ENCODE peak calls at places on chromosomes 4 and X, in ten cellular contexts. E, S, H, T, J, I, L, B, R and Q are unnamed samples.
A peak's percentile ranks its signal among the peaks of the same experiment; 100 is the strongest.

GRCh38 chrX:19953145-19953544 is 37.7 kb downstream of the BCLAF3 start:
- DNase-seq in S (no peak), I (no peak), B (no peak), J (no peak), H (no peak), T (no peak), R (no peak), E (no peak), L (no peak), Q (no peak)

GRCh38 chr4:5460106-5460801 is 248.1 kb downstream of the EVC2 start:
- DNase-seq in S (peak; percentile 18), J (no peak), E (no peak), I (peak; percentile 48), T (peak; percentile 39), H (peak; percentile 67), R (peak; percentile 68), B (peak; percentile 19), L (no peak), Q (peak; percentile 47)

GRCh38 chr4:37043342-37043741 is 201.2 kb upstream of the NWD2 start:
- DNase-seq in L (no peak), I (no peak), E (no peak), H (no peak), J (no peak), S (no peak), R (no peak), B (no peak), T (no peak), Q (no peak)

GRCh38 chr4:107757860-107758476 is 37.9 kb upstream of the PAPSS1 start:
- DNase-seq in H (no peak), B (peak; percentile 76), L (peak; percentile 14), R (peak; percentile 45), E (no peak), J (no peak), S (peak; percentile 22), T (peak; percentile 70), I (peak; percentile 23), Q (peak; percentile 65)

GRCh38 chrX:94831364-94831763 is 1157.4 kb downstream of the FAM133A start:
- DNase-seq in S (no peak), I (no peak), H (no peak), J (no peak), E (no peak), B (peak; percentile 39), R (no peak), T (peak; percentile 11), L (no peak), Q (peak; percentile 18)

GRCh38 chrX:9788908-9789307 is 2.7 kb downstream of the SHROOM2 start:
- DNase-seq in S (no peak), E (no peak), H (no peak), I (no peak), T (peak; percentile 76), L (no peak), R (no peak), J (no peak), B (no peak), Q (peak; percentile 5)

GRCh38 chr4:15990570-15991285 is 27.8 kb upstream of the FGFBP2 start:
- DNase-seq in L (no peak), B (no peak), S (no peak), E (no peak), H (no peak), R (no peak), J (no peak), T (no peak), I (no peak), Q (peak; percentile 8)

GRCh38 chr4:89598602-89599001 is 238.4 kb downstream of the SNCA start:
- DNase-seq in I (no peak), S (no peak), H (no peak), J (no peak), B (peak; percentile 4), E (no peak), T (peak; percentile 29), L (no peak), R (no peak), Q (peak; percentile 4)

GRCh38 chrX:40096395-40097091 is 1.2 kb downstream of the BCOR start:
- DNase-seq in I (peak; percentile 63), E (peak; percentile 76), T (no peak), S (peak; percentile 63), B (peak; percentile 43), L (peak; percentile 68), R (peak; percentile 34), J (no peak), H (no peak), Q (peak; percentile 64)

GRCh38 chr4:11632015-11632414 is 203.3 kb upstream of the HS3ST1 start:
- DNase-seq in B (no peak), E (no peak), I (no peak), J (no peak), T (no peak), L (no peak), R (no peak), H (no peak), S (no peak), Q (no peak)

GRCh38 chrX:39577206-39577605 is 520.6 kb downstream of the BCOR start:
- DNase-seq in T (no peak), J (no peak), L (no peak), I (no peak), E (no peak), S (no peak), R (no peak), B (no peak), H (no peak), Q (no peak)

GRCh38 chr4:122716825-122717448 is 15.6 kb upstream of the BBS12 start:
- DNase-seq in B (peak; percentile 77), L (peak; percentile 58), S (peak; percentile 55), H (peak; percentile 89), T (peak; percentile 81), J (peak; percentile 40), I (peak; percentile 62), R (peak; percentile 79), E (peak; percentile 89), Q (peak; percentile 74)

GRCh38 chr4:136369073-136369472 is 1163.2 kb downstream of the PCDH18 start:
- DNase-seq in L (no peak), R (no peak), T (peak; percentile 3), B (no peak), I (no peak), J (peak; percentile 32), E (no peak), H (no peak), S (no peak), Q (no peak)

GRCh38 chr4:40254961-40255721 is 58.3 kb downstream of the RHOH start:
- DNase-seq in E (no peak), I (no peak), B (peak; percentile 36), R (no peak), T (peak; percentile 42), S (no peak), H (no peak), L (no peak), J (no peak), Q (peak; percentile 64)

GRCh38 chr4:54657194-54657555 is 582 bp upstream of the KIT start:
- DNase-seq in E (no peak), H (no peak), I (no peak), J (no peak), S (no peak), T (no peak), B (no peak), L (no peak), R (no peak), Q (no peak)

GRCh38 chrX:74431807-74432206 is 10.5 kb downstream of the SLC16A2 start:
- DNase-seq in B (no peak), S (no peak), E (no peak), L (no peak), R (no peak), I (no peak), T (peak; percentile 11), J (no peak), H (no peak), Q (no peak)

GRCh38 chrX:16239211-16239610 is 71.9 kb downstream of the MAGEB17 start:
- DNase-seq in R (peak; percentile 55), S (no peak), I (peak; percentile 66), T (peak; percentile 49), J (peak; percentile 72), L (no peak), H (no peak), E (no peak), B (peak; percentile 49), Q (peak; percentile 64)

GRCh38 chr4:20618010-20618409 is 82.2 kb upstream of the PACRGL start:
- DNase-seq in L (no peak), B (no peak), R (peak; percentile 11), J (no peak), T (no peak), I (no peak), E (peak; percentile 49), S (no peak), H (no peak), Q (no peak)

GRCh38 chr4:105683038-105683437 is 25.5 kb downstream of the INTS12 start:
- DNase-seq in J (no peak), B (no peak), T (no peak), R (no peak), L (no peak), S (no peak), I (no peak), E (no peak), H (no peak), Q (no peak)

GRCh38 chr4:108049406-108049805 is 59.7 kb downstream of the HADH start:
- DNase-seq in B (no peak), H (no peak), E (no peak), S (no peak), I (no peak), T (no peak), L (peak; percentile 61), J (no peak), R (no peak), Q (no peak)

GRCh38 chrX:37726346-37726745 is 40.8 kb downstream of the XK start:
- DNase-seq in I (no peak), R (no peak), J (no peak), E (no peak), S (no peak), T (no peak), L (no peak), H (no peak), B (no peak), Q (no peak)

GRCh38 chr4:3803475-3803847 is 37.3 kb downstream of the ADRA2C start:
- DNase-seq in T (no peak), E (no peak), B (no peak), S (no peak), H (no peak), L (no peak), R (no peak), I (no peak), J (no peak), Q (no peak)

GRCh38 chrX:30812326-30812725 is 76.7 kb downstream of the TAB3 start:
- DNase-seq in R (no peak), E (no peak), T (no peak), L (no peak), I (no peak), S (no peak), B (no peak), J (no peak), H (no peak), Q (no peak)

GRCh38 chr4:3388461-3389185 is 53.1 kb upstream of the HGFAC start:
- DNase-seq in T (peak; percentile 61), L (no peak), S (peak; percentile 83), R (peak; percentile 80), I (peak; percentile 82), J (peak; percentile 53), H (no peak), E (no peak), B (peak; percentile 87), Q (peak; percentile 94)

GRCh38 chrX:36407886-36408285 is 488.4 kb downstream of the CFAP47 start:
- DNase-seq in R (no peak), L (no peak), J (no peak), E (no peak), H (no peak), T (no peak), I (no peak), B (no peak), S (no peak), Q (no peak)

GRCh38 chrX:51894697-51895336 is 1.4 kb downstream of the MAGED1 start:
- DNase-seq in L (no peak), E (no peak), H (no peak), I (no peak), R (peak; percentile 24), T (peak; percentile 29), B (peak; percentile 26), J (no peak), S (peak; percentile 20), Q (peak; percentile 52)

GRCh38 chr4:148955926-148956325 is 513.7 kb upstream of the NR3C2 start:
- DNase-seq in J (no peak), I (peak; percentile 7), T (no peak), H (no peak), E (no peak), L (no peak), R (no peak), B (no peak), S (no peak), Q (peak; percentile 1)

GRCh38 chr4:76637704-76638361 is 202.8 kb downstream of the SHROOM3 start:
- DNase-seq in J (no peak), E (no peak), R (peak; percentile 49), S (no peak), T (no peak), I (no peak), B (peak; percentile 94), H (no peak), L (no peak), Q (peak; percentile 73)